ENCODE peak calls at places on chromosomes 16 and 17, in nine cellular contexts. G is cardiac fibroblast, H is psoas muscle, R is H9, L is prostate gland, I is RWPE1, F is AG10803, W is fibroblast of villous mesenchyme, A is thoracic aorta. Z is an unnamed sample.

GRCh38 chr17:35679007-35679682 is 52.3 kb upstream of the RASL10B start:
- DNase-seq in H (no peak), F (no peak), A (no peak), I (no peak), W (peak), L (no peak), R (no peak), G (no peak), Z (no peak)

GRCh38 chr16:54946909-54947308 is 16.2 kb downstream of the IRX5 start:
- DNase-seq in W (no peak), H (no peak), I (no peak), F (no peak), G (peak), R (no peak), A (no peak), L (no peak), Z (no peak)

GRCh38 chr17:45316271-45317112 is at the start of gene MAP3K14:
- DNase-seq in A (no peak), H (peak), W (peak), F (peak), G (peak), R (peak), L (peak), I (peak), Z (peak)

GRCh38 chr16:272633-273546 is 2.9 kb downstream of the RGS11 start:
- DNase-seq in H (no peak), I (no peak), G (no peak), L (no peak), F (no peak), A (no peak), W (no peak), R (no peak), Z (no peak)

GRCh38 chr16:19330801-19331484 is 45.4 kb downstream of the CLEC19A start:
- DNase-seq in G (peak), A (no peak), I (peak), W (no peak), H (no peak), L (peak), F (peak), R (peak), Z (peak)

GRCh38 chr17:74738051-74738996 is 1.3 kb downstream of the RAB37 start:
- DNase-seq in R (no peak), W (no peak), F (no peak), H (no peak), G (no peak), I (no peak), A (no peak), L (no peak), Z (no peak)

GRCh38 chr16:2487903-2488531 is 13.1 kb downstream of the TBC1D24 start:
- DNase-seq in R (no peak), W (no peak), L (no peak), H (no peak), A (no peak), G (no peak), F (no peak), I (no peak), Z (no peak)

GRCh38 chr16:57600048-57600835 is 28.2 kb upstream of the ADGRG1 start:
- DNase-seq in H (no peak), G (peak), W (no peak), I (peak), F (peak), L (peak), A (no peak), R (peak), Z (peak)

GRCh38 chr17:5194346-5194745 is 2.7 kb upstream of the ZNF594 start:
- DNase-seq in W (no peak), I (no peak), A (no peak), G (no peak), L (no peak), F (peak), H (no peak), R (no peak), Z (peak)

GRCh38 chr16:82728901-82729300 is 102.1 kb downstream of the CDH13 start:
- DNase-seq in R (no peak), H (no peak), W (no peak), F (no peak), L (no peak), A (no peak), I (no peak), G (no peak), Z (no peak)

GRCh38 chr16:73956592-73957495 is 339.8 kb upstream of the PSMD7 start:
- DNase-seq in F (peak), I (peak), G (peak), L (peak), R (peak), A (no peak), H (peak), W (peak), Z (peak)

GRCh38 chr17:20028436-20028835 is 19.3 kb downstream of the SPECC1 start:
- DNase-seq in I (no peak), F (peak), R (no peak), H (no peak), A (no peak), W (peak), G (peak), L (no peak), Z (peak)

GRCh38 chr17:44024853-44025252 is 10.1 kb upstream of the TMEM101 start:
- DNase-seq in I (no peak), W (no peak), G (no peak), A (no peak), L (no peak), F (no peak), R (no peak), H (no peak), Z (no peak)

GRCh38 chr17:78121801-78122220 is 6.7 kb downstream of the TMC6 start:
- DNase-seq in H (no peak), W (no peak), A (no peak), F (no peak), G (no peak), L (no peak), I (no peak), R (no peak), Z (no peak)

GRCh38 chr16:68272501-68273209 is 8.3 kb downstream of the SLC7A6 start:
- DNase-seq in I (no peak), F (no peak), R (no peak), G (no peak), H (no peak), W (no peak), L (peak), A (no peak), Z (no peak)

GRCh38 chr16:85029981-85030381 is 2.4 kb downstream of the KIAA0513 start:
- DNase-seq in W (peak), G (peak), R (no peak), H (no peak), I (no peak), F (no peak), A (no peak), L (peak), Z (no peak)

GRCh38 chr16:13961099-13961811 is 41.3 kb downstream of the ERCC4 start:
- DNase-seq in R (no peak), F (no peak), A (no peak), H (no peak), G (peak), W (peak), I (no peak), L (no peak), Z (peak)

GRCh38 chr17:37489197-37490001 is at the start of gene DUSP14:
- DNase-seq in I (peak), H (peak), G (peak), L (peak), R (peak), F (peak), A (no peak), W (peak), Z (peak)

GRCh38 chr17:63707151-63707550 is 7.2 kb upstream of the LIMD2 start:
- DNase-seq in R (no peak), H (no peak), L (no peak), I (no peak), G (no peak), F (no peak), W (no peak), A (no peak), Z (no peak)

GRCh38 chr16:2966043-2966802 is 2.1 kb downstream of the KREMEN2 start:
- DNase-seq in G (no peak), R (peak), I (no peak), L (no peak), A (no peak), W (no peak), H (no peak), F (no peak), Z (no peak)

GRCh38 chr17:22278302-22279275 is 586.3 kb downstream of the KCNJ18 start:
- DNase-seq in G (no peak), F (no peak), I (no peak), L (no peak), A (no peak), W (no peak), R (peak), H (no peak), Z (no peak)

GRCh38 chr16:70696952-70697600 is 11.2 kb upstream of the MTSS2 start:
- DNase-seq in I (no peak), L (peak), G (no peak), R (no peak), A (no peak), F (no peak), H (no peak), W (no peak), Z (no peak)

GRCh38 chr16:19883296-19883951 is 1.2 kb downstream of the GPRC5B start:
- DNase-seq in W (peak), L (no peak), G (no peak), H (peak), A (no peak), R (peak), I (no peak), F (no peak), Z (peak)

GRCh38 chr17:82835122-82835521 is 4.7 kb downstream of the ZNF750 start:
- DNase-seq in H (no peak), L (no peak), I (no peak), W (no peak), F (no peak), R (no peak), G (no peak), A (no peak), Z (no peak)

GRCh38 chr17:82837586-82838320 is 2.1 kb downstream of the ZNF750 start:
- DNase-seq in G (no peak), R (no peak), I (no peak), W (no peak), A (no peak), F (no peak), H (no peak), L (no peak), Z (no peak)

GRCh38 chr17:82835766-82836512 is 3.9 kb downstream of the ZNF750 start:
- DNase-seq in H (no peak), W (no peak), A (no peak), I (peak), L (peak), R (no peak), F (no peak), G (no peak), Z (no peak)

GRCh38 chr17:82838386-82839063 is 1.3 kb downstream of the ZNF750 start:
- DNase-seq in L (peak), F (peak), R (no peak), W (peak), G (peak), H (peak), I (no peak), A (no peak), Z (peak)

DNA sequence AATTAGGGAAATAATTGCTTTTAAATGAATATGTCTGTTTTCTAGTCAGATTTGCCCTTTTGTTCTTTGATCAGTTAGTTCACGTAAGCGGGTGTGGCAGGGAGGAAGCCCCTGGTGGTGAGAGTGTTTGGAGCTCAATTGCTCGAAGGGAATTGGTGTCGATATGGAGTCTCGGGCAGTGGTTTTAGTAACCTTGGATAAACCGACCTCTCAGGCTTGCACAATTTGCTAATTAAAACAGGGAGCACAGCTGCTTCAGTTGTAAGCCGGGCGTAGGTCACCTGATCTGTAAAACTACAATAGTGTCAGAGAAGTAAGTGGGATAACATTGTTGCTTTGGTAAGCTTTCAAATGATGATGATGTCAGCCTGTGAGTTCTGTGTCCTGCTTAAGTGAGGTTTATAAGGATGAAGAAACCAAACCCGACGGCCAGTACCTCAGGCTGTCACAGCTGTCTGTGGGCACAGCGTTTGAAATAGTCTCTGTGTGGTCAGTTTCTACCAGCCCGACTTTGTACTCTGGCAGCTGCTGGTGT is 2.9 kb downstream of the ZNF750 start:
- DNase-seq in F (peak), A (no peak), H (no peak), W (peak), R (no peak), G (no peak), L (no peak), I (no peak), Z (no peak)
- TF ChIP-seq CTCF in F (peak), A (no peak), H (peak), W (peak), R (peak), G (no peak), L (no peak), I (no peak), Z (peak)

GRCh38 chr17:17784599-17785264 is 52.1 kb downstream of the SREBF1 start:
- DNase-seq in G (no peak), W (no peak), F (no peak), R (no peak), H (peak), L (no peak), A (no peak), I (no peak), Z (no peak)
- TF ChIP-seq CTCF in G (no peak), W (peak), F (peak), R (peak), H (peak), L (no peak), A (no peak), I (no peak), Z (peak)

GRCh38 chr17:10316986-10317834 is 55.6 kb downstream of the MYH13 start:
- DNase-seq in R (peak), H (peak), A (peak), F (peak), L (peak), G (peak), W (peak), I (no peak), Z (peak)
- TF ChIP-seq CTCF in R (peak), H (peak), A (peak), F (peak), L (no peak), G (peak), W (peak), I (no peak), Z (peak)

GRCh38 chr17:7611635-7612293 is 2.9 kb downstream of the FXR2 start:
- DNase-seq in F (no peak), W (peak), H (no peak), A (no peak), R (no peak), G (no peak), I (no peak), L (no peak), Z (peak)

GRCh38 chr17:7614422-7615264 is at the start of gene FXR2:
- DNase-seq in R (peak), W (peak), A (peak), I (peak), G (peak), F (peak), L (peak), H (peak), Z (peak)

GRCh38 chr17:7612294-7612640 is 2.4 kb downstream of the FXR2 start:
- DNase-seq in R (no peak), F (peak), L (no peak), A (no peak), H (no peak), G (peak), W (no peak), I (no peak), Z (peak)

GRCh38 chr17:7615265-7615747 is 609 bp upstream of the FXR2 start:
- DNase-seq in W (no peak), L (no peak), G (no peak), A (no peak), R (no peak), I (no peak), F (no peak), H (no peak), Z (no peak)

GRCh38 chr17:7613769-7614421 is 802 bp downstream of the FXR2 start:
- DNase-seq in L (no peak), A (no peak), R (no peak), F (peak), I (peak), G (peak), W (peak), H (no peak), Z (peak)
- TF ChIP-seq CTCF in L (no peak), A (no peak), R (peak), F (no peak), I (no peak), G (no peak), W (peak), H (no peak), Z (no peak)

GRCh38 chr17:15444805-15445204 is 22.6 kb downstream of the CDRT4 start:
- DNase-seq in W (peak), I (no peak), L (no peak), F (peak), A (no peak), R (no peak), H (no peak), G (no peak), Z (no peak)

GRCh38 chr17:15447928-15448579 is 19.4 kb downstream of the CDRT4 start:
- DNase-seq in R (no peak), F (no peak), L (no peak), G (no peak), I (no peak), A (no peak), H (no peak), W (no peak), Z (no peak)

GRCh38 chr17:15448580-15448956 is 18.9 kb downstream of the CDRT4 start:
- DNase-seq in I (no peak), W (no peak), F (no peak), G (no peak), H (no peak), R (no peak), A (no peak), L (no peak), Z (no peak)

GRCh38 chr17:15442316-15443185 is 24.9 kb downstream of the CDRT4 start:
- DNase-seq in F (peak), H (no peak), I (no peak), A (no peak), W (no peak), G (no peak), L (no peak), R (no peak), Z (no peak)

DNA sequence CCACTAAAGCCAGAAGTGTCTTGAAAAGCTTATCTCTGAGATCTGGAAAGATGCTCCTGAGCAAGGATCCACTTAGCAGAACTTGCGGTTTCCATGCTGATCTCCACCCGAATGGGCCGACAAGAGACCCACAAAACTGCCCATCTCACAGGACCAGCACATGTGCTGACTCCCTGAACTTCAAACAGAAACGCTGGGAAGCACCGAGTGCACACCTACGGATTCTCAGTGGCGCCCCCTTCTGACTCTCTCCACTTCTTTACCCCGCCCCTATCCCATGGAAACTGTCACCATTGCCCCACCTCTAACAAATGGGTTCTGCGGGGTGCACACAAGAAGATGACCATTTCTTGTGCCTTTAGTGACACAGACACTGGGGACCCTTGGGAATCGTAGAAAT is 21.4 kb downstream of the CDRT4 start:
- DNase-seq in H (no peak), A (no peak), R (peak), I (no peak), G (no peak), L (no peak), W (no peak), F (no peak), Z (no peak)
- TF ChIP-seq CTCF in H (no peak), A (no peak), R (peak), I (no peak), G (no peak), L (no peak), W (no peak), F (no peak), Z (no peak)

DNA sequence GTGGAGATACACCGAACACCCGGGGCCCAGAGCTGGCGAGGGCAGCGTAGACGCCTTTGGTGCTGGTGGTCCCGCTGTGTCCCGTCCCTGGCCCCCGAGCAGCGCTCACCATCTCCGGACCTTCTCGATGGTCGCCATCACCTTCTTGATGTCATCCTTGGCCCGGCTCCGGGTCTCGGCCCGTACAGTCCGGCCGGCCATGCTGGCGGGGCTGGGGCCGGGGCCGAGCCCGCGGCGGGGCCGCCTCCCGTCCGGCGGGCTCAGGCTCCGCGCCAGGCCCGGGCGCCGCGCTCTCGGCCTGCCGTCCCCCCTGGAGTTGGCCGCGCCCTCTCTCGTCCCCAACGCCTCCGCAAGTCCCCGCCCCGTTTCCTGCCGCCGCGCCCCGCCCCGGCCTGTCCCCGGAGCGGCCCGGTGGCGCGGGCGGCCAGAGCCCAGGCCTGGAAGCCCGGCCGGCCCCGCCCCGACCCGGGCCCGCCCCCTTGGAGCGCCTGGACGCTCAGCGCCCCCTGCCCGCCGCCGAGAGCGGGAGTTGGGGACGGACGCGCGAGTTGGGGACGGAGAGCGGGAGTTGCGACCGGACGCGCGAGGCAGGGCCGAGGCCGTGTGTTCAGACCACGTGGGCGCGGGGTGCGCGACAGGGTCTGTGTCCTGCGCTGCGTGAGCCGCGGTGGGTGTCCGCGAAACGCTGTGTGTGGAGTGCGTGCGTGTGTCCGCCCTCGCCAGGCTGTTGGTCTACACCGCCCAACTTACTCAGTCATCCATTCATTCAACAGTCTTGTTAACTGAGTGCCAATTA is at the start of gene BCL7C:
- DNase-seq in W (peak), L (peak), H (peak), G (peak), R (peak), A (peak), F (peak), I (peak), Z (peak)
- TF ChIP-seq CTCF in W (peak), L (peak), H (peak), G (peak), R (peak), A (peak), F (no peak), I (peak), Z (peak)

DNA sequence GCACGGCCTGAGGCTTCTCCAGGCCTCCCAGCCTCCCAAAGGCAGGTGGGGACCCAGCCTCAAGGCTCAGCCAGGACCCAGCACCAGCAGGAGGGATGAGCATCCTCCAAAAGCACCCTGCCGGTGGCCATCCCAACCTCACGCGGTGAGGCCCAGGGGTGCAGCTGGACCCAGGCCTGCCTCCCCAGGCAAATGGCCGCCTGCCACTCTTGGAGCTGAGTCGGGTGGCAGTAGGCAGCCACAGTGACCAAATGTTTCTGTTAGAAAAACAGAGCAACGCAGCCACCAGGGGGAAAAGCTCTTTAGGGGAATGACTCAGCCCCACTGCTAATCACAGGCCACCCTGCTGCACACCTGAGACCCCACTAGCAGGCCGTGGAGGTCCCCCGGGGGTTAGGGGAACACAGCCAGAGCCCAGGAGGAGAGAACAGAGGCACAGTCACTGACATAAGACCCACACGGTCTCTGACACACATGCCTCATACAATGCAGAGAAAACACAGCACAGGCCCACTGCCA is 12.5 kb downstream of the BCAR1 start:
- DNase-seq in G (no peak), W (no peak), R (peak), F (no peak), H (no peak), A (no peak), I (no peak), L (no peak), Z (peak)
- TF ChIP-seq CTCF in G (peak), W (peak), R (peak), F (peak), H (peak), A (peak), I (no peak), L (peak), Z (peak)

Z was measured in fibroblast of the aortic adventitia.